ENCODE peak calls at places on chromosomes 3 and 15, in eight cellular contexts. One of them, this sample, is unnamed.

GRCh38 chr15:69031013-69032001 is 16.8 kb downstream of the NOX5 start:
- DNase-seq in BE2C: peak; percentile 77
- DNase-seq in activated B cell treated with CpG ODN at 0.5 μM for 24 hours: no peak
- DNase-seq in AG04449: no peak
- DNase-seq in choroid plexus epithelial cell: peak; percentile 62
- DNase-seq in suprapubic skin: no peak
- DNase-seq in GM12865: peak; percentile 6
- DNase-seq in thyroid gland: peak; percentile 40
- DNase-seq in this sample: no peak

GRCh38 chr15:83278191-83278590 is 6.3 kb downstream of the BNC1 start:
- DNase-seq in thyroid gland: no peak
- DNase-seq in choroid plexus epithelial cell: peak; percentile 85
- DNase-seq in BE2C: no peak
- DNase-seq in activated B cell treated with CpG ODN at 0.5 μM for 24 hours: no peak
- DNase-seq in GM12865: no peak
- DNase-seq in suprapubic skin: no peak
- DNase-seq in AG04449: no peak
- DNase-seq in this sample: no peak

GRCh38 chr15:25762015-25762662 is 101.0 kb downstream of the ATP10A start:
- DNase-seq in AG04449: no peak
- DNase-seq in choroid plexus epithelial cell: no peak
- DNase-seq in activated B cell treated with CpG ODN at 0.5 μM for 24 hours: no peak
- DNase-seq in BE2C: no peak
- DNase-seq in GM12865: no peak
- DNase-seq in suprapubic skin: no peak
- DNase-seq in thyroid gland: no peak
- DNase-seq in this sample: no peak

GRCh38 chr3:171939578-171939977 is 96.4 kb downstream of the TMEM212 start:
- DNase-seq in GM12865: no peak
- DNase-seq in activated B cell treated with CpG ODN at 0.5 μM for 24 hours: no peak
- DNase-seq in suprapubic skin: no peak
- DNase-seq in AG04449: no peak
- DNase-seq in BE2C: no peak
- DNase-seq in thyroid gland: no peak
- DNase-seq in choroid plexus epithelial cell: no peak
- DNase-seq in this sample: no peak

GRCh38 chr3:187208159-187208558 is 10.9 kb downstream of the RTP1 start:
- DNase-seq in GM12865: no peak
- DNase-seq in AG04449: no peak
- DNase-seq in choroid plexus epithelial cell: peak; percentile 32
- DNase-seq in thyroid gland: peak; percentile 70
- DNase-seq in suprapubic skin: no peak
- DNase-seq in BE2C: no peak
- DNase-seq in activated B cell treated with CpG ODN at 0.5 μM for 24 hours: no peak
- DNase-seq in this sample: no peak

GRCh38 chr3:52798978-52799476 is 4.4 kb downstream of the ITIH3 start:
- DNase-seq in BE2C: peak; percentile 14
- DNase-seq in thyroid gland: no peak
- DNase-seq in activated B cell treated with CpG ODN at 0.5 μM for 24 hours: no peak
- DNase-seq in AG04449: no peak
- DNase-seq in GM12865: peak; percentile 45
- DNase-seq in choroid plexus epithelial cell: peak; percentile 19
- DNase-seq in suprapubic skin: no peak
- DNase-seq in this sample: no peak

GRCh38 chr3:64422192-64422591 is 196.9 kb upstream of the PRICKLE2 start:
- DNase-seq in choroid plexus epithelial cell: peak; percentile 74
- DNase-seq in suprapubic skin: no peak
- DNase-seq in activated B cell treated with CpG ODN at 0.5 μM for 24 hours: no peak
- DNase-seq in thyroid gland: no peak
- DNase-seq in AG04449: no peak
- DNase-seq in GM12865: no peak
- DNase-seq in BE2C: no peak
- DNase-seq in this sample: no peak

GRCh38 chr15:94229591-94230365 is 1.6 kb upstream of the MCTP2 start:
- DNase-seq in GM12865: peak; percentile 55
- DNase-seq in activated B cell treated with CpG ODN at 0.5 μM for 24 hours: no peak
- DNase-seq in choroid plexus epithelial cell: no peak
- DNase-seq in suprapubic skin: no peak
- DNase-seq in thyroid gland: no peak
- DNase-seq in BE2C: no peak
- DNase-seq in AG04449: no peak
- DNase-seq in this sample: no peak

GRCh38 chr3:180762866-180763265 is 83.6 kb upstream of the CCDC39 start:
- DNase-seq in suprapubic skin: no peak
- DNase-seq in GM12865: no peak
- DNase-seq in activated B cell treated with CpG ODN at 0.5 μM for 24 hours: no peak
- DNase-seq in AG04449: no peak
- DNase-seq in thyroid gland: no peak
- DNase-seq in BE2C: no peak
- DNase-seq in choroid plexus epithelial cell: no peak
- DNase-seq in this sample: no peak

GRCh38 chr3:24496529-24497482 is 2.2 kb upstream of the THRB start:
- DNase-seq in GM12865: peak; percentile 40
- DNase-seq in BE2C: peak; percentile 38
- DNase-seq in choroid plexus epithelial cell: peak; percentile 83
- DNase-seq in AG04449: no peak
- DNase-seq in thyroid gland: peak; percentile 89
- DNase-seq in activated B cell treated with CpG ODN at 0.5 μM for 24 hours: peak; percentile 20
- DNase-seq in suprapubic skin: peak; percentile 88
- DNase-seq in this sample: no peak

GRCh38 chr15:90400005-90400758 is 12.1 kb downstream of the IQGAP1 start:
- DNase-seq in AG04449: no peak
- DNase-seq in suprapubic skin: no peak
- DNase-seq in thyroid gland: no peak
- DNase-seq in choroid plexus epithelial cell: no peak
- DNase-seq in activated B cell treated with CpG ODN at 0.5 μM for 24 hours: no peak
- DNase-seq in GM12865: no peak
- DNase-seq in BE2C: no peak
- DNase-seq in this sample: no peak

GRCh38 chr15:57419335-57419734 is 43.0 kb downstream of the CGNL1 start:
- DNase-seq in GM12865: no peak
- DNase-seq in choroid plexus epithelial cell: no peak
- DNase-seq in suprapubic skin: no peak
- DNase-seq in AG04449: no peak
- DNase-seq in BE2C: no peak
- DNase-seq in activated B cell treated with CpG ODN at 0.5 μM for 24 hours: no peak
- DNase-seq in thyroid gland: no peak
- DNase-seq in this sample: no peak

GRCh38 chr3:19232566-19232965 is 84.3 kb downstream of the KCNH8 start:
- DNase-seq in choroid plexus epithelial cell: no peak
- DNase-seq in thyroid gland: peak; percentile 20
- DNase-seq in activated B cell treated with CpG ODN at 0.5 μM for 24 hours: no peak
- DNase-seq in suprapubic skin: no peak
- DNase-seq in BE2C: no peak
- DNase-seq in GM12865: no peak
- DNase-seq in AG04449: no peak
- DNase-seq in this sample: no peak

GRCh38 chr3:73100734-73101550 is 39.5 kb downstream of the EBLN2 start:
- DNase-seq in GM12865: peak; percentile 85
- DNase-seq in AG04449: peak; percentile 26
- DNase-seq in thyroid gland: peak; percentile 79
- DNase-seq in BE2C: peak; percentile 86
- DNase-seq in choroid plexus epithelial cell: peak; percentile 88
- DNase-seq in activated B cell treated with CpG ODN at 0.5 μM for 24 hours: peak; percentile 50
- DNase-seq in suprapubic skin: peak; percentile 92
- DNase-seq in this sample: peak; percentile 89

GRCh38 chr3:42410362-42410761 is at the start of gene LYZL4:
- DNase-seq in GM12865: no peak
- DNase-seq in AG04449: no peak
- DNase-seq in choroid plexus epithelial cell: no peak
- DNase-seq in thyroid gland: no peak
- DNase-seq in activated B cell treated with CpG ODN at 0.5 μM for 24 hours: no peak
- DNase-seq in BE2C: no peak
- DNase-seq in suprapubic skin: no peak
- DNase-seq in this sample: no peak

GRCh38 chr15:92383528-92384326 is 10.0 kb upstream of the ST8SIA2 start:
- DNase-seq in suprapubic skin: no peak
- DNase-seq in BE2C: peak; percentile 67
- DNase-seq in thyroid gland: no peak
- DNase-seq in choroid plexus epithelial cell: no peak
- DNase-seq in AG04449: no peak
- DNase-seq in GM12865: peak; percentile 55
- DNase-seq in activated B cell treated with CpG ODN at 0.5 μM for 24 hours: no peak
- DNase-seq in this sample: no peak

GRCh38 chr3:11389570-11390268 is 117.5 kb downstream of the ATG7 start:
- DNase-seq in activated B cell treated with CpG ODN at 0.5 μM for 24 hours: no peak
- DNase-seq in thyroid gland: no peak
- DNase-seq in BE2C: no peak
- DNase-seq in GM12865: no peak
- DNase-seq in suprapubic skin: no peak
- DNase-seq in AG04449: no peak
- DNase-seq in choroid plexus epithelial cell: peak; percentile 78
- DNase-seq in this sample: no peak

GRCh38 chr3:61985020-61985419 is 388.3 kb downstream of the FEZF2 start:
- DNase-seq in GM12865: no peak
- DNase-seq in thyroid gland: no peak
- DNase-seq in AG04449: peak; percentile 9
- DNase-seq in suprapubic skin: no peak
- DNase-seq in choroid plexus epithelial cell: peak; percentile 67
- DNase-seq in activated B cell treated with CpG ODN at 0.5 μM for 24 hours: no peak
- DNase-seq in BE2C: no peak
- DNase-seq in this sample: no peak

GRCh38 chr3:154981201-154981600 is 98.9 kb upstream of the MME start:
- DNase-seq in GM12865: no peak
- DNase-seq in choroid plexus epithelial cell: no peak
- DNase-seq in thyroid gland: no peak
- DNase-seq in activated B cell treated with CpG ODN at 0.5 μM for 24 hours: no peak
- DNase-seq in AG04449: peak; percentile 61
- DNase-seq in BE2C: no peak
- DNase-seq in suprapubic skin: no peak
- DNase-seq in this sample: no peak

GRCh38 chr15:36814085-36814484 is 234.7 kb downstream of the CDIN1 start:
- DNase-seq in BE2C: no peak
- DNase-seq in choroid plexus epithelial cell: no peak
- DNase-seq in activated B cell treated with CpG ODN at 0.5 μM for 24 hours: no peak
- DNase-seq in AG04449: no peak
- DNase-seq in GM12865: no peak
- DNase-seq in suprapubic skin: no peak
- DNase-seq in thyroid gland: no peak
- DNase-seq in this sample: no peak

GRCh38 chr15:101326026-101326315 is 30.9 kb upstream of the SNRPA1 start:
- DNase-seq in GM12865: no peak
- DNase-seq in suprapubic skin: peak; percentile 1
- DNase-seq in thyroid gland: no peak
- DNase-seq in BE2C: no peak
- DNase-seq in activated B cell treated with CpG ODN at 0.5 μM for 24 hours: no peak
- DNase-seq in choroid plexus epithelial cell: no peak
- DNase-seq in AG04449: no peak
- DNase-seq in this sample: no peak

DNA sequence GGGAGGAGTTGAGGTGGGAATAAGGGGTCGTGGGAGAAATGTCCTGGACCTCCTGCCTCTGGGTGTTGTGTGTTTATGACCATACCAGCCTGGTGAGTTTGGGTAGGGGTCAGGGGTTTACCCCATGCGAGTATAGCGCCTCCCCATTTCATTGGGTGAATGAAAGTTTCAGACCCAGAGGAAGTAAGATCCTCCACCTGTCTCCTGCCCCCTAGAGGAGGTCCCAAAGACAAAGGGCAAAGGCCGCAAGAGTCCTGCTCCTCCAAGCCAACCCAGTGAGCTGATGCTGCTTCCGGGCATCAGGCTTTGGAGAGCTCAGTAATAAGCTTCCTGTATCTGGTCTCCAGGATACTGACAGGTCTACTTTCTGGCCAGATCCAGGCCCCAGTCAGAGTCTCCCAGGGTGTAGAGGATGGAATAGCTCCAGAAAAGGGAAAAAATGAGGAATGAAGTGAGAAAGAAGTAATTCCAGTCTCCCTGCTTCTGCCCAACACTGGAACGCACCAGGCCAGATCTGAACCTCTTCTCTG is 6.4 kb upstream of the TBC1D21 start:
- DNase-seq in AG04449: no peak
- DNase-seq in BE2C: no peak
- DNase-seq in choroid plexus epithelial cell: no peak
- DNase-seq in suprapubic skin: no peak
- DNase-seq in GM12865: no peak
- DNase-seq in activated B cell treated with CpG ODN at 0.5 μM for 24 hours: no peak
- DNase-seq in thyroid gland: no peak
- DNase-seq in this sample: no peak
- TF ChIP-seq CTCF in AG04449: no peak
- TF ChIP-seq CTCF in BE2C: peak; percentile 20
- TF ChIP-seq CTCF in choroid plexus epithelial cell: peak; percentile 6
- TF ChIP-seq CTCF in suprapubic skin: no peak
- TF ChIP-seq CTCF in GM12865: no peak
- TF ChIP-seq CTCF in activated B cell treated with CpG ODN at 0.5 μM for 24 hours: no peak
- TF ChIP-seq CTCF in thyroid gland: no peak
- TF ChIP-seq CTCF in this sample: no peak

GRCh38 chr3:108505811-108506210 is 4.6 kb downstream of the MYH15 start:
- DNase-seq in thyroid gland: no peak
- DNase-seq in activated B cell treated with CpG ODN at 0.5 μM for 24 hours: no peak
- DNase-seq in BE2C: no peak
- DNase-seq in GM12865: no peak
- DNase-seq in choroid plexus epithelial cell: peak; percentile 10
- DNase-seq in AG04449: no peak
- DNase-seq in suprapubic skin: no peak
- DNase-seq in this sample: no peak
- TF ChIP-seq CTCF in thyroid gland: no peak
- TF ChIP-seq CTCF in activated B cell treated with CpG ODN at 0.5 μM for 24 hours: no peak
- TF ChIP-seq CTCF in BE2C: peak; percentile 43
- TF ChIP-seq CTCF in GM12865: no peak
- TF ChIP-seq CTCF in choroid plexus epithelial cell: peak; percentile 10
- TF ChIP-seq CTCF in AG04449: no peak
- TF ChIP-seq CTCF in suprapubic skin: no peak
- TF ChIP-seq CTCF in this sample: no peak

GRCh38 chr3:156751461-156752025 is 74.6 kb upstream of the LEKR1 start:
- DNase-seq in BE2C: no peak
- DNase-seq in activated B cell treated with CpG ODN at 0.5 μM for 24 hours: no peak
- DNase-seq in thyroid gland: peak; percentile 16
- DNase-seq in choroid plexus epithelial cell: peak; percentile 92
- DNase-seq in AG04449: peak; percentile 75
- DNase-seq in GM12865: no peak
- DNase-seq in suprapubic skin: peak; percentile 85
- DNase-seq in this sample: no peak
- TF ChIP-seq CTCF in BE2C: no peak
- TF ChIP-seq CTCF in activated B cell treated with CpG ODN at 0.5 μM for 24 hours: no peak
- TF ChIP-seq CTCF in thyroid gland: no peak
- TF ChIP-seq CTCF in choroid plexus epithelial cell: peak; percentile 47
- TF ChIP-seq CTCF in AG04449: peak; percentile 23
- TF ChIP-seq CTCF in GM12865: no peak
- TF ChIP-seq CTCF in suprapubic skin: no peak
- TF ChIP-seq CTCF in this sample: no peak

DNA sequence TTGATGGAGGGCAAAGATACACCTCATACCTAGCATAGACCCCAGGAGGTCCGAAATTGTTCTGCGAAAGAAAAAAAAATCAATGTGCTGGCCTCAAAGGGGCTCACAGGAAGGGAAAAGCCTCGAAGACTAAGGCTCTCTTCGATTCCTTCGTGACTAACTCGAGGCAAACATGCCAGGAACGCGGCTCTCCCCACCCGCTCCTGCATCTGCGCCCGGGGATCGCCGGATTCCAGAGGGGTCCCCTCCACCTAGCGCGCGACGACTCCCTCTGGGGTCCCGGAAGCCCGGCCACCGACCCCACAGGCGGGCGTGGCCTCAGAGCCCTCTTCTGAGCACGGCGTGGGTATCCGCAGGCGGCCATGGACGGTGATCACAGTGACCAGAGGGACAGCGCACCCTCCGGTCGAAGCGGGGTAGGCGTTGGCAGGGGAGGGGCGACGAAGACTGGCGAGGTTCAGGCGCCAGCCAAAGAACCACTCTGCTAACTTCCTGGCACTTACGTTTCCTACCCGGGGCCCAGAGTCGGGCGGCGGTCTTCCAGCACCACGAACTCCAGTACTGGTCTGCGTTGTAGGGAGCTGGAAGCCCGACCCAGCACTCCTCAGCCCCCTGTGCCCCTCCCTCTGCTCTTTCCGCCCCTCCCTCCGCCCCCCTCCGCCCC is 517 bp upstream of the EIF3J start:
- DNase-seq in suprapubic skin: peak; percentile 94
- DNase-seq in AG04449: peak; percentile 37
- DNase-seq in BE2C: peak; percentile 91
- DNase-seq in GM12865: no peak
- DNase-seq in choroid plexus epithelial cell: peak; percentile 72
- DNase-seq in thyroid gland: peak; percentile 91
- DNase-seq in activated B cell treated with CpG ODN at 0.5 μM for 24 hours: no peak
- DNase-seq in this sample: peak; percentile 83
- TF ChIP-seq CTCF in suprapubic skin: no peak
- TF ChIP-seq CTCF in AG04449: peak; percentile 62
- TF ChIP-seq CTCF in BE2C: peak; percentile 45
- TF ChIP-seq CTCF in GM12865: peak; percentile 40
- TF ChIP-seq CTCF in choroid plexus epithelial cell: peak; percentile 54
- TF ChIP-seq CTCF in thyroid gland: peak; percentile 54
- TF ChIP-seq CTCF in activated B cell treated with CpG ODN at 0.5 μM for 24 hours: no peak
- TF ChIP-seq CTCF in this sample: no peak